ENCODE peak calls at places on chromosome 1, in five cellular contexts. D is left cardiac atrium; G is activated CD4-positive, alpha-beta T cell treated with anti-CD3 and anti-CD28 coated beads, Interleukin-2, amount 50 U/mL, for 24 hours; I is MG63; N is hepatic stellate cell. R is an unnamed sample.

GRCh38 chr1:45569571-45569961 is 14.3 kb upstream of the NASP start:
- DNase-seq in I (no peak), D (no peak), G (no peak), N (no peak), R (no peak)

GRCh38 chr1:12057382-12057781 is 5.7 kb upstream of the TNFRSF8 start:
- DNase-seq in N (no peak), I (no peak), G (no peak), D (no peak), R (no peak)

GRCh38 chr1:17347769-17348592 is 24.0 kb upstream of the PADI6 start:
- DNase-seq in I (peak), N (no peak), D (no peak), G (no peak), R (no peak)

GRCh38 chr1:36542962-36543515 is 60.3 kb upstream of the CSF3R start:
- DNase-seq in I (no peak), N (no peak), G (no peak), D (no peak), R (no peak)

GRCh38 chr1:31434979-31435378 is 22.0 kb downstream of the SERINC2 start:
- DNase-seq in G (no peak), I (no peak), N (no peak), D (no peak), R (no peak)

GRCh38 chr1:246364415-246364941 is 142.6 kb downstream of the SMYD3 start:
- DNase-seq in I (no peak), D (no peak), G (no peak), N (no peak), R (no peak)

GRCh38 chr1:229408458-229409037 is 25.3 kb downstream of the ACTA1 start:
- DNase-seq in I (no peak), G (no peak), D (peak), N (peak), R (peak)

GRCh38 chr1:58402444-58402843 is 144.1 kb downstream of the OMA1 start:
- DNase-seq in N (no peak), D (no peak), I (peak), G (no peak), R (no peak)

GRCh38 chr1:205313681-205314308 is 7.8 kb downstream of the NUAK2 start:
- DNase-seq in G (no peak), D (peak), N (peak), I (no peak), R (peak)

GRCh38 chr1:155944396-155944728 is 2.9 kb downstream of the RXFP4 start:
- DNase-seq in I (no peak), N (no peak), G (no peak), D (no peak), R (no peak)

GRCh38 chr1:11650331-11650991 is 3.8 kb downstream of the FBXO2 start:
- DNase-seq in I (peak), G (peak), D (peak), N (peak), R (peak)

R was measured in left ventricle myocardium superior.